ENCODE peak calls at places on chromosomes 4 and X, in nine cellular contexts. Y, A, I, Z, T, E, G, P and F are unnamed samples.

GRCh38 chr4:25982962-25983361 is 68.9 kb downstream of the SMIM20 start:
- DNase-seq in T (peak), P (no peak), A (no peak), G (no peak), Z (peak), I (no peak), E (no peak), Y (no peak), F (no peak)

GRCh38 chrX:100494570-100494969 is 84.5 kb upstream of the PCDH19 start:
- DNase-seq in I (no peak), E (no peak), P (no peak), A (no peak), Z (no peak), Y (no peak), G (no peak), T (no peak), F (no peak)

GRCh38 chrX:4382273-4382672 is 668.8 kb upstream of the PRKX start:
- DNase-seq in I (no peak), G (no peak), P (no peak), A (no peak), T (no peak), Y (no peak), Z (no peak), E (no peak), F (no peak)

GRCh38 chr4:150072471-150072870 is 5.8 kb upstream of the DCLK2 start:
- DNase-seq in Y (no peak), P (no peak), Z (no peak), G (no peak), T (no peak), I (no peak), E (no peak), A (no peak), F (no peak)

GRCh38 chrX:16320765-16321355 is 153.6 kb downstream of the MAGEB17 start:
- DNase-seq in I (no peak), Z (peak), Y (no peak), E (no peak), A (no peak), T (peak), G (no peak), P (no peak), F (no peak)

GRCh38 chr4:168150651-168151050 is 58.3 kb downstream of the ANXA10 start:
- DNase-seq in A (no peak), Y (no peak), I (no peak), E (no peak), T (peak), Z (peak), G (no peak), P (no peak), F (no peak)

GRCh38 chr4:178781779-178782178 is 1339.5 kb upstream of the AGA start:
- DNase-seq in Y (no peak), A (no peak), Z (no peak), G (no peak), T (no peak), I (no peak), E (no peak), P (no peak), F (no peak)

GRCh38 chr4:176380352-176381157 is 60.8 kb downstream of the SPCS3 start:
- DNase-seq in P (no peak), Y (no peak), I (no peak), G (no peak), A (no peak), T (no peak), E (no peak), Z (no peak), F (no peak)

GRCh38 chrX:12390301-12390700 is 252.0 kb downstream of the FRMPD4 start:
- DNase-seq in Z (no peak), I (no peak), G (no peak), A (no peak), Y (no peak), E (no peak), T (no peak), P (no peak), F (no peak)

GRCh38 chr4:78356251-78356650 is 195.3 kb upstream of the ANXA3 start:
- DNase-seq in P (no peak), G (no peak), I (no peak), Y (no peak), Z (peak), E (no peak), T (no peak), A (no peak), F (no peak)

GRCh38 chrX:105695451-105695850 is 126.9 kb upstream of the NRK start:
- DNase-seq in G (no peak), E (no peak), A (no peak), T (no peak), P (no peak), Z (peak), Y (no peak), I (no peak), F (no peak)

DNA sequence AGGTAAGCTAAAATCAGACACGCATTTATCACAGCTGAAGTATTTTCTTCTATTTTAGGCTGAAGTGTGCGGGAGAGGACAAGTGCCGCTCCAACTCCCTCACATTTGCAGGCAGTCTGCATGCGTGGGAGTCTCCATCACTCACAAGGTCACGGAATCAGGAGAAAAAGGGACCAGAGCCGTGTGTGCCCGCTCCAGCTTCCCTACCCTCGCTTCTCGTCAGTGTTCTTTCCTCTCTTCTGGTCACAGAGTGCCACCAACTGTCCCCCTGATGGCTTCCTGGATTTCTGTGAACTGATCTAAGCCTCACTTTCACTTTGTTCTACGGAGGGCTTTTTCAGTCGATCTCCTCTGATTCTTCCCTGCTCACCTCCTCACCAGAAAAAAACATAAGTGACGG is 407.3 kb upstream of the AADAT start:
- DNase-seq in T (no peak), I (no peak), G (no peak), P (no peak), A (no peak), Y (no peak), E (peak), Z (peak), F (no peak)
- H3K4me3 ChIP-seq in T (peak), I (no peak), G (no peak), P (no peak), A (no peak), Y (peak), E (peak), Z (peak), F (no peak)

GRCh38 chr4:54440394-54441223 is 211.5 kb downstream of the PDGFRA start:
- DNase-seq in P (no peak), T (peak), G (no peak), E (no peak), Y (peak), Z (peak), A (no peak), I (no peak), F (peak)
- H3K4me3 ChIP-seq in P (peak), T (peak), G (no peak), E (no peak), Y (no peak), Z (peak), A (no peak), I (no peak), F (no peak)

DNA sequence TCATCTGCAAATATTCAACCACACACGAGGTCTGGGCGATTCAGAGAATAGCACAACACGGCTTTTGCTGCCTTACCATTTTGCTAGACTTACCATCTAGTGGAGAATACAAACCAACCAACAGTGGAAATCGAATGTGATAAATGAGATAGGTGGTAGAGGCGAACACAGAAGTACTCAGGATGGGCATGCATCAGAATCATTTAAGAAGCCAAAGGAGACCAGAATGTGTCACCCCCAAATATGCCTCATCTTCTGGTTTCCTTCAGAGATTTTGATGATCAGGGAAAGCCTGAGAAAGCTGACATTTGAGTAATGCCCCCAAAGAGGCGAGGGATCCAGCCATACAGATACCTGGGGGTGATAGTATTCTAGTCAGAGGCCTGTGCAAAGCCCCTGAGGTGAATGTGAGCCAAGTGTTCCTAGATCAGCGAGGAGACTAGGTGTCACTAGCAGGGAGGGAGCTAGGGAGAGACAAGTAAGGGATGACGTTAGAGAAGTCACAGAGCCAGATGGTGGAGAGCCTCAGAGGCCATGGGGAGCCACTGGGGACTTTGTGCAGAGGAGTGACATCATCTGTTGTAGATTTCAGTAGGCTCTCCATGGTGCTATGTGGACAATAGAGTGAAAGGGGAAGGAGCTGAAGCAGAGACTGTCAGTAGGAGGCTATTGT is 1.7 kb downstream of the MTMR1 start:
- DNase-seq in Z (no peak), P (no peak), T (no peak), G (no peak), Y (no peak), A (no peak), I (no peak), E (no peak), F (no peak)
- H3K4me3 ChIP-seq in Z (no peak), P (peak), T (no peak), G (no peak), Y (no peak), A (no peak), I (no peak), E (no peak), F (peak)

DNA sequence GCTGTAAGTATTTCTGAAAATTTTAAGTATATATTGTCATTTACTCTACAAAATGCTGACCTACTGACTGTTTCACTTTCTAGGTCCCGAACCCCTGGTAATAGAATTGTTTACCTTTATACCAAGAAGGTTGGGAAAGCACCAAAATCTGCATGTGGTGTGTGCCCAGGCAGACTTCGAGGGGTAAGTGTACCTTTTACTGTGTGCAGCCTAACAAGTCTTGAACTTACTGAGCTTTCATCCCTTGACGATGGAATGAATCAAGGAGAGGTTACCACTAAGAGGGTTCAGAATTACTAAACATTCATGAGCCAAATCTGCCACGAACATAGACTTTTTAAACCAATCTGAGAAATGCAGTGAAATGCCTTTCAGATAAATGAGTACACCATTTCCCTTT is 1.6 kb downstream of the RPL34 start:
- DNase-seq in Z (no peak), P (no peak), I (no peak), G (no peak), T (no peak), E (no peak), Y (no peak), A (no peak), F (no peak)
- H3K4me3 ChIP-seq in Z (peak), P (peak), I (no peak), G (no peak), T (peak), E (peak), Y (peak), A (no peak), F (peak)

GRCh38 chr4:151223465-151223864 is 53.5 kb upstream of the PRSS48 start:
- DNase-seq in I (no peak), E (no peak), Y (no peak), Z (no peak), A (no peak), G (no peak), P (no peak), T (no peak), F (no peak)

GRCh38 chr4:151231915-151232595 is 44.9 kb upstream of the PRSS48 start:
- DNase-seq in E (no peak), A (no peak), Y (no peak), I (no peak), P (no peak), G (no peak), Z (peak), T (peak), F (no peak)

GRCh38 chr4:151228196-151229119 is 48.5 kb upstream of the PRSS48 start:
- DNase-seq in P (no peak), Y (no peak), Z (peak), E (no peak), A (no peak), I (no peak), G (no peak), T (peak), F (no peak)

GRCh38 chr4:151226004-151226932 is 50.7 kb upstream of the PRSS48 start:
- DNase-seq in E (peak), Y (peak), P (no peak), Z (peak), A (no peak), G (no peak), T (peak), I (no peak), F (no peak)

DNA sequence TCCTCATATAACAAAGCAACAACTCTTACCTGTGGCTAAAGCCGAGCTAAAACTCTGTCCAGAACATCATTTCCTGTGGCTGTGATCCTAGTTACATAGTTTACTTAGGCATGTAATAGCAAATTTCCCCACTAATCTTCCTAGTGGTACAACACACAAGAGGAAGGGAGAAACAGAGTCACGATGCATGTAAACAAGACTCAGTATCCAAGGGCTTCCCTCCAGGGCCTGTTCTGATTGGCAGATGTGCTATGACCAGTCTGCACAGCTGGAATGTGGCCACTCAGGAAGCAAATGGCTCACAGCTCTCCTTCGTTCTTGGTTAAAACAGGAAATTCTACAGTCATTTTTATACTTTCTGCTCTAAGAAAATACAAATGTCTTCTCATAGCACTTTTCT is 49.2 kb upstream of the PRSS48 start:
- DNase-seq in E (peak), I (no peak), A (no peak), Y (no peak), P (peak), Z (peak), G (no peak), T (peak), F (no peak)
- H3K4me3 ChIP-seq in E (no peak), I (peak), A (no peak), Y (no peak), P (peak), Z (peak), G (no peak), T (peak), F (no peak)

GRCh38 chr4:10656988-10657387 is 27.6 kb downstream of the CLNK start:
- DNase-seq in Y (no peak), A (peak), I (no peak), G (no peak), P (no peak), Z (peak), T (peak), E (no peak), F (no peak)
- H3K4me3 ChIP-seq in Y (no peak), A (no peak), I (no peak), G (no peak), P (no peak), Z (no peak), T (no peak), E (no peak), F (no peak)